ENCODE peak calls at places on chromosomes 2 and 18, in ten cellular contexts. Z is body of pancreas, P is mammary epithelial cell, W is omental fat pad, X is osteoblast, B is epithelial cell of proximal tubule, J is GM06990, R is prostate gland, C is endothelial cell, I is hepatocyte. D is an unnamed sample.

GRCh38 chr2:236826727-236827126 is 257.1 kb downstream of the ACKR3 start:
- DNase-seq in Z (no peak), P (no peak), W (no peak), X (no peak), B (no peak), J (no peak), R (no peak), C (no peak), I (no peak), D (no peak)

GRCh38 chr2:222127660-222128059 is 171.1 kb downstream of the PAX3 start:
- DNase-seq in Z (no peak), P (no peak), W (no peak), X (no peak), B (no peak), J (no peak), R (no peak), C (no peak), I (peak), D (no peak)

GRCh38 chr2:101699191-101699938 is 1.9 kb downstream of the MAP4K4 start:
- DNase-seq in Z (no peak), P (no peak), W (no peak), X (no peak), B (no peak), J (no peak), R (no peak), C (no peak), I (no peak), D (peak)

GRCh38 chr2:177264539-177265385 is at the start of gene NFE2L2:
- DNase-seq in Z (peak), P (peak), W (peak), X (peak), B (no peak), J (peak), R (peak), C (peak), I (peak), D (peak)

GRCh38 chr2:240435955-240436625 is 627 bp downstream of the GPC1 start:
- DNase-seq in Z (peak), P (peak), W (no peak), X (peak), B (no peak), J (no peak), R (no peak), C (no peak), I (peak), D (peak)

GRCh38 chr2:19547321-19547720 is 188.9 kb upstream of the OSR1 start:
- DNase-seq in Z (no peak), P (no peak), W (no peak), X (no peak), B (no peak), J (no peak), R (no peak), C (no peak), I (no peak), D (no peak)

GRCh38 chr2:152134488-152135280 is 35.8 kb upstream of the CACNB4 start:
- DNase-seq in Z (no peak), P (peak), W (no peak), X (peak), B (peak), J (peak), R (no peak), C (no peak), I (peak), D (peak)

GRCh38 chr2:56217106-56217505 is 33.3 kb downstream of the CCDC85A start:
- DNase-seq in Z (no peak), P (no peak), W (no peak), X (no peak), B (no peak), J (no peak), R (no peak), C (no peak), I (no peak), D (no peak)

GRCh38 chr2:43609304-43609883 is 13.6 kb upstream of the THADA start:
- DNase-seq in Z (peak), P (peak), W (no peak), X (peak), B (no peak), J (no peak), R (peak), C (peak), I (peak), D (peak)

GRCh38 chr2:95042472-95043271 is 17.2 kb downstream of the MAL start:
- DNase-seq in Z (no peak), P (no peak), W (no peak), X (no peak), B (no peak), J (no peak), R (no peak), C (no peak), I (no peak), D (no peak)

GRCh38 chr18:51089691-51090090 is 59.7 kb downstream of the SMAD4 start:
- DNase-seq in Z (no peak), P (no peak), W (no peak), X (no peak), B (no peak), J (no peak), R (no peak), C (no peak), I (no peak), D (no peak)

GRCh38 chr18:46481048-46481846 is 175.8 kb downstream of the LOXHD1 start:
- DNase-seq in Z (peak), P (no peak), W (no peak), X (no peak), B (peak), J (no peak), R (peak), C (peak), I (peak), D (peak)

GRCh38 chr2:151051584-151052220 is 210.0 kb downstream of the RBM43 start:
- DNase-seq in Z (peak), P (peak), W (no peak), X (peak), B (no peak), J (peak), R (peak), C (peak), I (peak), D (peak)

GRCh38 chr2:237159006-237159897 is 73.6 kb downstream of the COPS8 start:
- DNase-seq in Z (no peak), P (no peak), W (no peak), X (no peak), B (no peak), J (no peak), R (no peak), C (no peak), I (no peak), D (no peak)

GRCh38 chr18:69250305-69251151 is 150.2 kb upstream of the DOK6 start:
- DNase-seq in Z (no peak), P (no peak), W (no peak), X (no peak), B (no peak), J (no peak), R (no peak), C (no peak), I (peak), D (peak)

GRCh38 chr2:234306426-234307173 is 190.3 kb downstream of the ARL4C start:
- DNase-seq in Z (no peak), P (peak), W (no peak), X (peak), B (no peak), J (no peak), R (no peak), C (no peak), I (no peak), D (peak)

GRCh38 chr2:131656816-131657633 is 129.3 kb downstream of the CCDC74A start:
- DNase-seq in Z (no peak), P (no peak), W (no peak), X (no peak), B (no peak), J (no peak), R (no peak), C (no peak), I (no peak), D (no peak)

GRCh38 chr2:199462167-199462976 is 4.6 kb upstream of the SATB2 start:
- DNase-seq in Z (no peak), P (no peak), W (no peak), X (peak), B (no peak), J (no peak), R (no peak), C (peak), I (no peak), D (no peak)

GRCh38 chr2:18384242-18384641 is 176.2 kb downstream of the RDH14 start:
- DNase-seq in Z (no peak), P (no peak), W (no peak), X (no peak), B (no peak), J (no peak), R (no peak), C (no peak), I (no peak), D (no peak)

GRCh38 chr2:27587025-27587424 is 4.2 kb downstream of the ZNF512 start:
- DNase-seq in Z (no peak), P (peak), W (no peak), X (no peak), B (no peak), J (no peak), R (no peak), C (no peak), I (no peak), D (no peak)

GRCh38 chr2:55051026-55051866 is 995 bp upstream of the RTN4 start:
- DNase-seq in Z (peak), P (peak), W (peak), X (peak), B (peak), J (no peak), R (peak), C (peak), I (peak), D (peak)

GRCh38 chr2:29519996-29520395 is 401.4 kb downstream of the ALK start:
- DNase-seq in Z (no peak), P (peak), W (no peak), X (peak), B (no peak), J (no peak), R (no peak), C (no peak), I (no peak), D (no peak)

GRCh38 chr18:3478262-3478978 is 28.4 kb downstream of the TGIF1 start:
- DNase-seq in Z (no peak), P (peak), W (no peak), X (no peak), B (no peak), J (no peak), R (no peak), C (no peak), I (no peak), D (peak)

GRCh38 chr2:129887688-129888266 is 91.7 kb upstream of the RAB6C start:
- DNase-seq in Z (no peak), P (no peak), W (no peak), X (no peak), B (no peak), J (no peak), R (no peak), C (no peak), I (no peak), D (no peak)

GRCh38 chr2:11833601-11834000 is 87.2 kb downstream of the LPIN1 start:
- DNase-seq in Z (no peak), P (no peak), W (no peak), X (no peak), B (no peak), J (no peak), R (no peak), C (no peak), I (no peak), D (no peak)

GRCh38 chr2:172282944-172283343 is 144.4 kb upstream of the ITGA6 start:
- DNase-seq in Z (no peak), P (peak), W (no peak), X (peak), B (no peak), J (no peak), R (no peak), C (no peak), I (peak), D (peak)

GRCh38 chr2:178478102-178478441 is 328 bp downstream of the FKBP7 start:
- DNase-seq in Z (peak), P (peak), W (no peak), X (peak), B (no peak), J (no peak), R (no peak), C (peak), I (peak), D (no peak)

GRCh38 chr2:65746919-65747678 is 314.7 kb upstream of the SPRED2 start:
- DNase-seq in Z (no peak), P (no peak), W (no peak), X (peak), B (no peak), J (no peak), R (no peak), C (no peak), I (no peak), D (no peak)

GRCh38 chr2:112920923-112921532 is 10.1 kb downstream of the IL37 start:
- DNase-seq in Z (no peak), P (peak), W (no peak), X (no peak), B (no peak), J (no peak), R (no peak), C (no peak), I (no peak), D (peak)

GRCh38 chr2:8576525-8577157 is 105.2 kb upstream of the ID2 start:
- DNase-seq in Z (no peak), P (no peak), W (no peak), X (no peak), B (no peak), J (peak), R (no peak), C (no peak), I (no peak), D (no peak)

GRCh38 chr2:47359375-47359868 is 43.5 kb upstream of the MSH2 start:
- DNase-seq in Z (no peak), P (no peak), W (no peak), X (no peak), B (no peak), J (no peak), R (no peak), C (no peak), I (no peak), D (no peak)

GRCh38 chr2:241494311-241494908 is 14.0 kb downstream of the STK25 start:
- DNase-seq in Z (no peak), P (no peak), W (no peak), X (peak), B (no peak), J (no peak), R (no peak), C (no peak), I (no peak), D (no peak)

GRCh38 chr2:56088411-56088810 is 95.4 kb upstream of the CCDC85A start:
- DNase-seq in Z (no peak), P (no peak), W (no peak), X (no peak), B (no peak), J (no peak), R (no peak), C (no peak), I (no peak), D (no peak)

DNA sequence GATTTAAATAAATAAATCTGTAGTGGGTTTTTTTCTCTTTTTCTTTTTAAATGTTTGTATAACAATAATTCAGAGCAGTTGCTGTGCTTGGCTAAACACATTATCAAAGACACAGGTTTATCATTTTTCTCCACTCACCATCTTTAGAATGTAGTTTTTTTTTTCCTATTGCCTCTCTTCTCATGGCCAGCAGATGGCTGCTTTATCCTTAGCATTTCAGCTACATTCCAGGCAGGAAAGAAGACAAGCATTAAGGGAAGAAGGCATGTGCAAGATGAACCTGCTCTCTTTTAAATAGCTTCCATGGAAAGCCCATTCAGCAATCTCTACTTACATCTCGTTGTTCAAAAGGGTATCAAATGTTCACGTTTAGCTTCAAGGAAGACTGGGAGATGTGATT is 42.6 kb downstream of the ARHGAP15 start:
- DNase-seq in Z (no peak), P (no peak), W (no peak), X (no peak), B (no peak), J (no peak), R (no peak), C (no peak), I (peak), D (peak)
- TF ChIP-seq CTCF in Z (no peak), P (peak), W (no peak), X (peak), B (peak), J (no peak), R (no peak), C (no peak), I (peak), D (no peak)

GRCh38 chr2:31729442-31730092 is 148.8 kb upstream of the SRD5A2 start:
- DNase-seq in Z (no peak), P (peak), W (no peak), X (peak), B (no peak), J (no peak), R (no peak), C (no peak), I (peak), D (peak)
- TF ChIP-seq CTCF in Z (no peak), P (peak), W (no peak), X (peak), B (peak), J (peak), R (peak), C (no peak), I (peak), D (peak)

GRCh38 chr2:5703166-5703565 is 11.0 kb downstream of the SOX11 start:
- DNase-seq in Z (no peak), P (no peak), W (no peak), X (no peak), B (no peak), J (no peak), R (no peak), C (no peak), I (no peak), D (no peak)

GRCh38 chr2:5710615-5711014 is 18.4 kb downstream of the SOX11 start:
- DNase-seq in Z (no peak), P (no peak), W (no peak), X (no peak), B (no peak), J (no peak), R (no peak), C (no peak), I (no peak), D (no peak)

GRCh38 chr2:5705490-5705889 is 13.3 kb downstream of the SOX11 start:
- DNase-seq in Z (no peak), P (no peak), W (no peak), X (no peak), B (no peak), J (no peak), R (no peak), C (no peak), I (no peak), D (no peak)

GRCh38 chr2:5706717-5707455 is 14.7 kb downstream of the SOX11 start:
- DNase-seq in Z (no peak), P (no peak), W (no peak), X (peak), B (no peak), J (no peak), R (no peak), C (no peak), I (no peak), D (no peak)
- TF ChIP-seq CTCF in Z (no peak), P (no peak), W (no peak), X (no peak), B (no peak), J (no peak), R (no peak), C (no peak), I (no peak), D (no peak)

DNA sequence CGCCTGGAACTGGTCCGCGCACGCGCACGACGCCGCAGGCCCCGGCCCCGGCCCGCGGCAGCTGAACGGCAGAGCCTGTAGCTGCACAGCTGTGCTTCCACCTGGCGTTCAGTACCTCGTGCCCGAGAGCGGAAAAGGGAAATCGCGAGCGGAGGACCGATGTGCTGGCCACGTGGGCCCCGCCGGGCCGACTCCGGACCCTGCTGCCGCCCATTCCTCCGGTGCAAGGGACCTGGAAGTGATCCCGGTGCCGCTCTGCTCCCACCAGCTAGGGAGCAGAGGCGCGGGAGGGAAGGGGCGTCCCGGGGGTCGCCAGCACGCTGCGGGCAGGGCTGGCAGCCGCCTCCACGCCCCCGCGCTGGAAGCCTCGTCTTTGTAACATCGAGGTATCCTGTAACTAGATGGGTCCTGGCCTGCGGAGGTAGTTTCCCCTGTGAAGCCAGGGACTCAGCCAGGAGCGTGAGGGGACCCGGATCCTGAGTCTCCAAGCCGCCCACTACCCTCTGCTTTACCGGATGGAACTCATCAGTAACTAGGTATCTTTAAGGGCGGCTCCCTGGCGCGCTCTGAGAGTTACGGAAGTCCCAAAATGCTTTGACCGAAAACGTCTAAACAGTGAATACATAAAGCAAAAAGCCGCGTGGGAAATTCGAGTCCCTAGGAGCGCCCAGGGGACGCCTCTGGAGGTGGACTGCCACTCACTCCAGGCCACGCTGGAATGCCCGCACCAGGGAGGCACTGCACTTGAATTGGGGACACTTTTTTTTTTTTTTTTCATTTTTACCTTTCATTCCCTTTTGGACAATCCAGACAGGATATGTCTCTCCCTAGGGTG is 736 bp upstream of the ODC1 start:
- DNase-seq in Z (peak), P (peak), W (peak), X (peak), B (no peak), J (no peak), R (peak), C (peak), I (no peak), D (peak)
- TF ChIP-seq CTCF in Z (no peak), P (peak), W (no peak), X (no peak), B (peak), J (no peak), R (peak), C (no peak), I (peak), D (no peak)

DNA sequence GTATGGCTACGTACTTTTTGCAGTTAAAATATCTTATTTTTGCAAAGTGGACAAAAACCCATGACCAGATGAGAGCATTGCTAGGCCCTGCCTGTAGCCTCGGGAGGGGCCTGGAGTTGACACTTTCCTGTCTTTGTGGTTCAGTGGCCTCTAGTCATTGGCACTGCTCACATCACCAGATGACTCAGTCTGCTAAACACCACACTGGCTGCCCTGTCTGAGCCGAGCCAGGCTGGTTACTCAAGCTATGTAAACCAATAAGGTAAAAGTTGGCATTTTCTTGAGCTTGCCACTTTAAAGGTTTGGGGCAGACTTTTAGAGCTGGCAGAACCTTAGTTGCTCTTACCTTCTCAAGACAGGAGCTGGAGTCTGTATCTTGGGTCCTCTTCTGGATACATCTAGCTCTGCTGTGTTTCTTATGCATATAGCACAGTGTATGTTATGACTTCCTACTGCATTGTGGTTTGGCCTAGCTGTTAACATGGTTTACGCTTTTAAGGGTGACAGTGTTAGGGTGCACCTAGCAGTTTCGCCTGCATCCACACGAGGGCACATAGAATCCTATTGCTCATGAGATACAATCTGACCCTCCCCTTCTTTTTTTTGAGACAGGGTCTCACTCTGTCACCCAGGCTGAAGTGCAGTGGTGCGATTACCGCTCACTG is 76.4 kb downstream of the AP1S3 start:
- DNase-seq in Z (no peak), P (peak), W (no peak), X (peak), B (peak), J (peak), R (no peak), C (no peak), I (peak), D (peak)
- TF ChIP-seq CTCF in Z (no peak), P (peak), W (no peak), X (peak), B (peak), J (peak), R (no peak), C (no peak), I (no peak), D (peak)

GRCh38 chr2:235495373-235496238 is 1.8 kb downstream of the AGAP1 start:
- DNase-seq in Z (peak), P (peak), W (no peak), X (no peak), B (no peak), J (no peak), R (no peak), C (no peak), I (no peak), D (peak)

GRCh38 chr2:235493775-235494715 is at the start of gene AGAP1:
- DNase-seq in Z (peak), P (peak), W (peak), X (peak), B (no peak), J (peak), R (peak), C (peak), I (peak), D (peak)

GRCh38 chr2:235493402-235493774 is 455 bp upstream of the AGAP1 start:
- DNase-seq in Z (no peak), P (no peak), W (no peak), X (no peak), B (no peak), J (peak), R (no peak), C (no peak), I (no peak), D (no peak)

GRCh38 chr2:235496239-235496621 is 2.4 kb downstream of the AGAP1 start:
- DNase-seq in Z (no peak), P (peak), W (no peak), X (no peak), B (no peak), J (no peak), R (no peak), C (no peak), I (no peak), D (peak)

GRCh38 chr2:235494716-235495372 is 1.0 kb downstream of the AGAP1 start:
- DNase-seq in Z (peak), P (peak), W (no peak), X (peak), B (no peak), J (peak), R (no peak), C (peak), I (peak), D (peak)
- TF ChIP-seq CTCF in Z (no peak), P (no peak), W (no peak), X (no peak), B (no peak), J (no peak), R (no peak), C (no peak), I (peak), D (no peak)

D was measured in MCF 10A.